ENCODE peak calls at places on chromosomes 16 and 17, in four cellular contexts. One of them, this sample, is unnamed.

GRCh38 chr17:32152130-32152529 is 9.8 kb downstream of the RHOT1 start:
- DNase-seq in WTC11: no peak
- DNase-seq in K562: no peak
- DNase-seq in H1: no peak
- DNase-seq in this sample: no peak

GRCh38 chr17:62627219-62627903 is at the start of gene MRC2:
- DNase-seq in WTC11: peak
- DNase-seq in K562: peak
- DNase-seq in H1: no peak
- DNase-seq in this sample: peak

GRCh38 chr17:31373150-31374082 is 18.1 kb upstream of the RAB11FIP4 start:
- DNase-seq in WTC11: no peak
- DNase-seq in K562: peak
- DNase-seq in H1: no peak
- DNase-seq in this sample: no peak

GRCh38 chr17:28071891-28072606 is 29.6 kb downstream of the NLK start:
- DNase-seq in WTC11: no peak
- DNase-seq in K562: no peak
- DNase-seq in H1: no peak
- DNase-seq in this sample: no peak

GRCh38 chr17:10875411-10875810 is 37.5 kb upstream of the PIRT start:
- DNase-seq in WTC11: peak
- DNase-seq in K562: peak
- DNase-seq in H1: no peak
- DNase-seq in this sample: no peak

GRCh38 chr16:57700801-57701551 is 6.4 kb downstream of the DRC7 start:
- DNase-seq in WTC11: no peak
- DNase-seq in K562: peak
- DNase-seq in H1: no peak
- DNase-seq in this sample: no peak

GRCh38 chr17:19482571-19482970 is 51.1 kb upstream of the SLC47A1 start:
- DNase-seq in WTC11: no peak
- DNase-seq in K562: no peak
- DNase-seq in H1: no peak
- DNase-seq in this sample: no peak

GRCh38 chr16:19210175-19210924 is 42.3 kb downstream of the SYT17 start:
- DNase-seq in WTC11: no peak
- DNase-seq in K562: no peak
- DNase-seq in H1: no peak
- DNase-seq in this sample: no peak

GRCh38 chr16:57091200-57091989 is 988 bp upstream of the CPNE2 start:
- DNase-seq in WTC11: peak
- DNase-seq in K562: peak
- DNase-seq in H1: peak
- DNase-seq in this sample: peak

GRCh38 chr16:65249768-65250167 is 127.9 kb upstream of the CDH11 start:
- DNase-seq in WTC11: peak
- DNase-seq in K562: no peak
- DNase-seq in H1: no peak
- DNase-seq in this sample: no peak

GRCh38 chr17:2041561-2042354 is at the start of gene OVCA2:
- DNase-seq in WTC11: peak
- DNase-seq in K562: peak
- DNase-seq in H1: no peak
- DNase-seq in this sample: peak
- TF ChIP-seq TEAD4 in WTC11: no peak
- TF ChIP-seq TEAD4 in K562: no peak
- TF ChIP-seq TEAD4 in H1: no peak
- TF ChIP-seq TEAD4 in this sample: no peak

GRCh38 chr16:50933257-50933656 is 191.4 kb downstream of the CYLD start:
- DNase-seq in WTC11: no peak
- DNase-seq in K562: no peak
- DNase-seq in H1: no peak
- DNase-seq in this sample: no peak

GRCh38 chr16:50928065-50928464 is 186.2 kb downstream of the CYLD start:
- DNase-seq in WTC11: no peak
- DNase-seq in K562: no peak
- DNase-seq in H1: no peak
- DNase-seq in this sample: no peak

GRCh38 chr16:50932348-50932916 is 190.5 kb downstream of the CYLD start:
- DNase-seq in WTC11: no peak
- DNase-seq in K562: no peak
- DNase-seq in H1: no peak
- DNase-seq in this sample: no peak
- TF ChIP-seq TEAD4 in WTC11: no peak
- TF ChIP-seq TEAD4 in K562: no peak
- TF ChIP-seq TEAD4 in H1: no peak
- TF ChIP-seq TEAD4 in this sample: no peak

DNA sequence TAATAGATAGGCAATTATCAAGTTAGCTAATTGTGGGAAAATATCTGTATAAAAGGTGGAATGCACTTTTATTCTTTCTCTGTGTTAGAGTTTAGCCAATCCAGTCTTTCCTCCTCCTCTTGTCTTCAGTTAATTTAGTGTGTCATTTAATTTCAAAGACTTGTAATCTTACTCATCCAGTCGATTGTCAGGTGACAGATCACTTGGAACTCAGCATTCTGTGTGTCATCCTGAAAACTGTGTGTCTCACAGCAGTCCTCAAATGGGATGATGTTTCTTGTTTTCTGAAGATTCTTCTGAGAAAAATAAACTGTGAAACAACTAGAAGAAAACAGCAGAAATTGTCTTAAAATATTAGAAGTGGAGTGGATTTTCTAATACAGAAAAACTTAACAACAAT is 290 bp upstream of the KRTAP4-1 start:
- DNase-seq in WTC11: no peak
- DNase-seq in K562: no peak
- DNase-seq in H1: no peak
- DNase-seq in this sample: no peak
- TF ChIP-seq TEAD4 in WTC11: no peak
- TF ChIP-seq TEAD4 in K562: no peak
- TF ChIP-seq TEAD4 in H1: no peak
- TF ChIP-seq TEAD4 in this sample: no peak

GRCh38 chr16:67969286-67970039 is 1.0 kb upstream of the SLC12A4 start:
- DNase-seq in WTC11: peak
- DNase-seq in K562: peak
- DNase-seq in H1: no peak
- DNase-seq in this sample: no peak

GRCh38 chr16:67968440-67969285 is at the start of gene SLC12A4:
- DNase-seq in WTC11: peak
- DNase-seq in K562: peak
- DNase-seq in H1: no peak
- DNase-seq in this sample: peak

GRCh38 chr16:67967183-67967955 is 1.1 kb downstream of the SLC12A4 start:
- DNase-seq in WTC11: no peak
- DNase-seq in K562: peak
- DNase-seq in H1: no peak
- DNase-seq in this sample: no peak

GRCh38 chr16:67966549-67967182 is 1.8 kb downstream of the SLC12A4 start:
- DNase-seq in WTC11: peak
- DNase-seq in K562: peak
- DNase-seq in H1: no peak
- DNase-seq in this sample: no peak

DNA sequence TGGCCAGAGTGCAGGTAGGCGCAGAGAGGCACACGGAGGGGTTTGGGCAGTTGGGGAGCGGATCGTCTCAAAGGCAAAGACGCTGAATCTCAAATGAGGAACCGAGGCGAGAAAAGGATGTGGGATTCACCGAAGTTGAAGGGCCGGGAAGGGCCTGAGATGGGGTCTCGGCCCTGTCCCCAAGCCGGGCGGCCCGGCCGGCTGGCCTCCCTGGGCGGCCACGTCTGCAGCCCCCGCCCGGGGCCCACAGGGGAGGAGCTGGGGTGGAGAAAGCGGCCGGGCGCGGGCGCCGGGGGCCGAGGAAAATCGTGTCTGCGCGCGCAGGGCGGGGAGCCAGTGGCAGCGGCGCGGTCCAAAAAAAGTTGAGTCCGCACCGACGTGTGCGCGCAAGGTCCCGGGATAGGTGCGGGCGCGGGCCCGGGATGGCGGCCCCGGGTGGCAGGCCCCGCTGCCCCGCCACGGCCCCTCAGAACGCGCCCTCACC is 439 bp downstream of the SLC12A4 start:
- DNase-seq in WTC11: peak
- DNase-seq in K562: peak
- DNase-seq in H1: no peak
- DNase-seq in this sample: peak
- TF ChIP-seq TEAD4 in WTC11: no peak
- TF ChIP-seq TEAD4 in K562: no peak
- TF ChIP-seq TEAD4 in H1: no peak
- TF ChIP-seq TEAD4 in this sample: no peak